ENCODE peak calls at places on chromosomes 4 and X, in seven cellular contexts. E is Daoy; N is activated T-helper 2 cell treated with anti-CD3 and anti-CD28 coated beads, Interferon-gamma antibody, Interleukin-2, Interleukin-4, amounts not matched to agents 10 μg/mL and 5 μg/mL and 100 μg/mL, durations not matched to agents 14 hours and 24 hours and 36 hours; U is astrocyte; L is activated naive CD4-positive, alpha-beta T cell; W is heart left ventricle; X is D341Med. V is an unnamed sample.

GRCh38 chrX:2632533-2633504 is 58.3 kb upstream of the CD99 start:
- DNase-seq in E (no peak), W (no peak), N (no peak), U (peak), X (no peak), L (no peak), V (peak)

GRCh38 chr4:54571762-54572542 is 85.8 kb upstream of the KIT start:
- DNase-seq in E (no peak), W (no peak), U (no peak), X (no peak), L (no peak), N (no peak), V (no peak)

GRCh38 chr4:77065382-77065781 is 10.4 kb downstream of the CCNI start:
- DNase-seq in N (no peak), W (no peak), X (no peak), L (no peak), E (no peak), U (peak), V (no peak)

GRCh38 chr4:61531188-61531587 is 331.1 kb downstream of the ADGRL3 start:
- DNase-seq in L (no peak), E (no peak), X (no peak), W (no peak), U (no peak), N (no peak), V (no peak)

GRCh38 chr4:8232748-8233147 is 33.7 kb downstream of the SH3TC1 start:
- DNase-seq in X (no peak), E (no peak), N (no peak), W (no peak), L (no peak), U (no peak), V (no peak)

GRCh38 chrX:114599903-114600302 is 16.0 kb downstream of the HTR2C start:
- DNase-seq in U (no peak), L (no peak), X (no peak), N (no peak), W (no peak), E (no peak), V (no peak)

GRCh38 chr4:38310446-38311043 is 350.3 kb downstream of the PTTG2 start:
- DNase-seq in E (peak), U (peak), W (no peak), N (peak), X (no peak), L (peak), V (peak)

GRCh38 chrX:107701493-107702121 is 73.3 kb downstream of the PRPS1 start:
- DNase-seq in W (no peak), N (no peak), L (no peak), U (no peak), E (no peak), X (no peak), V (no peak)

GRCh38 chr4:101288365-101289145 is 58.8 kb downstream of the PPP3CA start:
- DNase-seq in X (no peak), N (no peak), U (peak), W (no peak), L (no peak), E (no peak), V (no peak)

GRCh38 chrX:40058719-40059118 is 39.0 kb downstream of the BCOR start:
- DNase-seq in U (no peak), X (no peak), E (no peak), W (no peak), L (no peak), N (no peak), V (no peak)

GRCh38 chr4:134777626-134778025 is 576.0 kb upstream of the PABPC4L start:
- DNase-seq in N (no peak), U (no peak), L (no peak), X (peak), W (no peak), E (no peak), V (no peak)

GRCh38 chr4:71553605-71554004 is 214.8 kb downstream of the SLC4A4 start:
- DNase-seq in X (peak), L (no peak), W (no peak), U (no peak), E (no peak), N (no peak), V (no peak)

GRCh38 chr4:3285558-3286334 is 7.1 kb upstream of the RGS12 start:
- DNase-seq in E (peak), L (no peak), N (no peak), W (no peak), X (peak), U (peak), V (no peak)

GRCh38 chr4:5976921-5977320 is 41.3 kb downstream of the C4orf50 start:
- DNase-seq in U (no peak), E (peak), N (no peak), L (no peak), W (no peak), X (no peak), V (no peak)